ENCODE peak calls at places on chromosomes 5 and 9, in six cellular contexts. L is neuronal stem cell, G is IMR-90, Y is mesenchymal stem cell, F is H1, T is trophoblast cell. V is an unnamed sample.

GRCh38 chr9:109329274-109330258 is 8.7 kb upstream of the EPB41L4B start:
- DNase-seq in L (no peak), Y (no peak), G (peak), F (no peak), T (no peak), V (peak)

GRCh38 chr5:73853091-73853490 is 227.1 kb downstream of the ARHGEF28 start:
- DNase-seq in T (peak), Y (peak), G (peak), L (no peak), F (no peak), V (no peak)

GRCh38 chr9:2494571-2494970 is 127.0 kb upstream of the VLDLR start:
- DNase-seq in G (peak), T (peak), L (no peak), Y (peak), F (peak), V (peak)

GRCh38 chr5:1246711-1247431 is 21.7 kb downstream of the SLC6A18 start:
- DNase-seq in F (peak), Y (peak), L (peak), G (no peak), T (peak), V (peak)

GRCh38 chr9:4943346-4943745 is 41.7 kb upstream of the JAK2 start:
- DNase-seq in L (no peak), G (no peak), F (no peak), T (no peak), Y (no peak), V (no peak)

GRCh38 chr9:136140966-136141365 is 22.3 kb upstream of the TMEM250 start:
- DNase-seq in T (no peak), F (no peak), Y (no peak), G (peak), L (no peak), V (no peak)

GRCh38 chr9:105264380-105264779 is 19.9 kb downstream of the SLC44A1 start:
- DNase-seq in T (peak), Y (peak), F (no peak), G (no peak), L (no peak), V (no peak)

GRCh38 chr9:111794837-111795556 is at the start of gene SHOC1:
- DNase-seq in Y (no peak), L (no peak), T (peak), G (no peak), F (no peak), V (no peak)

GRCh38 chr9:114348906-114349482 is 19.3 kb downstream of the ORM2 start:
- DNase-seq in T (peak), G (peak), L (peak), Y (peak), F (peak), V (peak)

GRCh38 chr9:114351932-114352331 is 22.3 kb downstream of the ORM2 start:
- DNase-seq in F (no peak), T (no peak), L (no peak), G (no peak), Y (no peak), V (no peak)

GRCh38 chr9:114348261-114348905 is 18.7 kb downstream of the ORM2 start:
- DNase-seq in L (no peak), G (no peak), Y (no peak), T (no peak), F (no peak), V (no peak)

GRCh38 chr9:114350636-114351396 is 21.1 kb downstream of the ORM2 start:
- DNase-seq in G (no peak), T (no peak), F (no peak), L (no peak), Y (no peak), V (no peak)

DNA sequence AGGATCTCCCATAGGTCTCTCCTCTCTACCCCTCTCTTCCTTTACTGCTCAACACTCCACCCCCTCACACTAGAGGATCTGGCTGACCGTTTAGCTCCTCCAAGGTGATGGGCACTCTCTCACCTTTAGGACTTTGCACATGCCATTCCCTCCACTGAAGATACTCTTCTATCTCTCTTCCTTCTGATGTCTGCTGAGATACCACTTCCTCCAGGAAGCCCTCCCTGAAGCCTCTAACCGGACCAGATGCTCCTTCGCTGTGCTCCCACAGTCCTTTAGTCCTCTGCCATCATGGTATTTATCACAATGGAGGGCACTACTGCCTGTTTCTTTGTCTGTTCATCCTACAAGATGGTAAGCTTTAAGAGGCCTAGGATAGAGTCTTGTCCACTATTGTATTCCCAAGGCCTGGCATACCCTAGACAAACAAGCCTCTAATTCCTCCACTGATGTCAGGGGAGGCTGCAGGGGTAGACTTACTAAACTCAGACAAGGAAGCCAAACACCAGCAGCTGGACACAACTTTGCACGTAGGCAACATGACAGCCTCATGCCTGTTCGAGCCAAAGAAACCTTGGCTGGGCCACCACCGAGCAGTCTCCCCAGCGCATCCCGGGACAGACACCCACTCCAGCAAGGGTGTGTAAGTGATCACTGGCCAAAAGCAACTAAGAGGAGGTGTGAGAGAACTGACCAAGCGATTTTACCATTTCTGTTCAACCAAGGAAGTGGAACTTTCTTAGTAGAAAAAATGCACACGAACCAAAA is 20.2 kb downstream of the ORM2 start:
- DNase-seq in T (no peak), L (no peak), G (no peak), F (no peak), Y (no peak), V (no peak)
- H3K18ac ChIP-seq in T (no peak), L (peak), G (no peak), F (peak), Y (no peak), V (no peak)

GRCh38 chr9:94895668-94896067 is 169.2 kb downstream of the AOPEP start:
- DNase-seq in T (no peak), L (no peak), F (no peak), Y (no peak), G (no peak), V (no peak)

GRCh38 chr9:94900222-94901018 is 173.9 kb downstream of the AOPEP start:
- DNase-seq in T (peak), F (no peak), L (no peak), Y (peak), G (peak), V (peak)

GRCh38 chr9:94896512-94896911 is 170.0 kb downstream of the AOPEP start:
- DNase-seq in F (no peak), G (no peak), Y (no peak), T (no peak), L (no peak), V (no peak)

GRCh38 chr9:94901019-94901363 is 174.5 kb downstream of the AOPEP start:
- DNase-seq in F (no peak), G (no peak), Y (no peak), L (no peak), T (no peak), V (no peak)

DNA sequence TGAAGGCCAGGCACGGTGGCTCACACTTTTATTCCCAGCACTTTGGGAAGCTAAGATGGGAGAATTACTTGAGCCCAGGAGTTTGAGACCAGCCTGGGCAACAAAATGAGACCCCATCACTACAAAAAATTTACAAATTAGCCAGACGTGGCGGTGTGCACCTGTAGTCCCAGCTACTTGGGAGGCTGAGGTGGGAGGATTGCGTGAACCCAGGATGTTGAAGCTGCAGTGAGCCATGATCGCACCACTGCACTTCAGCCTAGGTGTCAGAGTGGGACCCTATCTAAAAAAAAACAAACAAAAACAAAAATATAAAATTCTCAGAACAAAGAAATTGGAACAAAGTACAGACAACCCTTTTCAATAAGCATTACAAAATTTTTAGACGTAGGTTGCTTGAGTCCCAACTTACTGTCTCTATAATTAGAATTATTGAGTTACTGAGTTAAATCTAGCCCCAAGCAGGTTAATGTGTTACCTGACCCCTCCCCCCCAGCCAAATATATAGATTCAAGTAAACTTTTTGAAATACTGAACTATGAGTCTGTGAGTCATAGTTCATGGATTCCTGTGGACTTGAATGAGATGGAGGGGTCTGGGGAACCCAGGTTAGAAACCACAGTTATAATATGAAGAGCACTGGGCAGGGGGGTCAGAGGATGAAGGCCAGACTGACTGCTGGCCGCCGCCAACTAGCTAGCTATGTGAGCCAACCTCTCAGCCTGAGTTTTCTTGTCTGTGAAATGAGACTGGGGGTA is 173.1 kb downstream of the AOPEP start:
- DNase-seq in G (no peak), F (no peak), Y (no peak), L (no peak), T (no peak), V (no peak)
- H3K14ac ChIP-seq in G (peak), F (no peak), Y (peak), L (no peak), T (no peak), V (no peak)

DNA sequence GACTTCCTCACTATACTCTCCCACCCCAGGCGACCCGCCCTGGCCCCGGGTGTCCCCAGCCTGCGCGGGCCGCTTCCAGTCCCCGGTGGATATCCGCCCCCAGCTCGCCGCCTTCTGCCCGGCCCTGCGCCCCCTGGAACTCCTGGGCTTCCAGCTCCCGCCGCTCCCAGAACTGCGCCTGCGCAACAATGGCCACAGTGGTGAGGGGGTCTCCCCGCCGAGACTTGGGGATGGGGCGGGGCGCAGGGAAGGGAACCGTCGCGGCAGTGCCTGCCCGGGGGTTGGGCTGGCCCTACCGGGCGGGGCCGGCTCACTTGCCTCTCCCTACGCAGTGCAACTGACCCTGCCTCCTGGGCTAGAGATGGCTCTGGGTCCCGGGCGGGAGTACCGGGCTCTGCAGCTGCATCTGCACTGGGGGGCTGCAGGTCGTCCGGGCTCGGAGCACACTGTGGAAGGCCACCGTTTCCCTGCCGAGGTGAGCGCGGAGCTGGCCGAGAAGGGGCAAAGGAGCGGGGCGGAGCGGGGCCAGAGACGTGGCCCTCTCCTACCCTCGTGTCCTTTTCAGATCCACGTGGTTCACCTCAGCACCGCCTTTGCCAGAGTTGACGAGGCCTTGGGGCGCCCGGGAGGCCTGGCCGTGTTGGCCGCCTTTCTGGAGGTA is 2.1 kb downstream of the CA9 start:
- DNase-seq in T (no peak), G (no peak), Y (no peak), F (no peak), L (peak), V (peak)
- H3K9ac ChIP-seq in T (peak), G (no peak), Y (peak), F (no peak), L (peak), V (peak)

GRCh38 chr9:26975728-26976707 is 19.8 kb downstream of the IFT74 start:
- DNase-seq in G (peak), T (peak), L (peak), F (peak), Y (peak), V (peak)
- H3K18ac ChIP-seq in G (peak), T (no peak), L (peak), F (peak), Y (no peak), V (peak)

DNA sequence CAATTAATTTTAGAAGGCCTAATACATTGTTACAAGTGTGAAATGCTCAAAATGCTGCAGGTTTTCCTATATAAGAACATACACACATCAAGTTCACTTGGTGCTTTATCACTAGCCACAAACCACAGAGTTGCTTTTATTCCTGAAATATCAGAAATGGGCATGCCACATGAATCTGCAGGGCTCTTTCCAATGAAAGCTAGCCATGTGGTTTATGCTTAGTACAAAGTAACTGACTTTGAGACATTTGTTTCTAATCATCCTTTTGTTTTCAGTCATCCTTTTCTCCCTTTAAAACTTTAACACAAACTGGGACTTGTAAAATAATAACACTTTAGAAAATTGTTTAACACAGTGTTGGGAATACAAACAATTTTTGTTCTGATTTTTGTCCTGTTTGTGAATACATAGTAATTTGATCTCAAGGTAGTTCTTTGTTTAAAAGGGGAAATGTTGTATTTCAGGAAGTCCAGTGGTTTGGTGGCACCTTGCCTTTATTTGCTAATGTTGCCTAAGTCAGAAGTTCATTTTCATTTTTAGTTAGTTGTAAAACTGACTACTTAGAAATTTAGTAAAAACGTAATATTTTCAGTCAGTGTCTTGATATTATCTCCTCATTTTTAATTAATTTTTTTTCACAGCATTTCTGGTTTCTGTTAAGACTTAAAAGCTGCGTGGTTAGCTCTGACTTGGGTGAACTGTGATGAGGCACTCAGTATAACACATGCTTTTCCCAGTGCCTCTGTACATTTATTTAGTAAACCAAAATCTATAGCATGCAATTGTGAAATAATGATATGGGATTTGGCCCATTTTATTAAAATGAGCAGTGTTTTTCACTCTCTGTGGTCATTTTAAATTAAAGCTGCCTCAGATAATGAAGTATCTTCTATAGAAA is 18.6 kb downstream of the PRDM6 start:
- DNase-seq in L (no peak), G (no peak), T (no peak), F (no peak), Y (no peak), V (no peak)
- H3K14ac ChIP-seq in L (no peak), G (no peak), T (no peak), F (no peak), Y (no peak), V (no peak)

GRCh38 chr5:124747770-124748686 is 1.6 kb upstream of the ZNF608 start:
- DNase-seq in G (peak), T (peak), Y (peak), F (no peak), L (no peak), V (no peak)

GRCh38 chr5:124746916-124747769 is 704 bp upstream of the ZNF608 start:
- DNase-seq in Y (peak), G (peak), L (peak), T (peak), F (no peak), V (peak)

GRCh38 chr5:124751031-124751430 is 4.6 kb upstream of the ZNF608 start:
- DNase-seq in G (no peak), F (no peak), L (no peak), T (no peak), Y (no peak), V (peak)

GRCh38 chr5:124746252-124746915 is at the start of gene ZNF608:
- DNase-seq in G (peak), T (peak), Y (peak), F (no peak), L (peak), V (no peak)

DNA sequence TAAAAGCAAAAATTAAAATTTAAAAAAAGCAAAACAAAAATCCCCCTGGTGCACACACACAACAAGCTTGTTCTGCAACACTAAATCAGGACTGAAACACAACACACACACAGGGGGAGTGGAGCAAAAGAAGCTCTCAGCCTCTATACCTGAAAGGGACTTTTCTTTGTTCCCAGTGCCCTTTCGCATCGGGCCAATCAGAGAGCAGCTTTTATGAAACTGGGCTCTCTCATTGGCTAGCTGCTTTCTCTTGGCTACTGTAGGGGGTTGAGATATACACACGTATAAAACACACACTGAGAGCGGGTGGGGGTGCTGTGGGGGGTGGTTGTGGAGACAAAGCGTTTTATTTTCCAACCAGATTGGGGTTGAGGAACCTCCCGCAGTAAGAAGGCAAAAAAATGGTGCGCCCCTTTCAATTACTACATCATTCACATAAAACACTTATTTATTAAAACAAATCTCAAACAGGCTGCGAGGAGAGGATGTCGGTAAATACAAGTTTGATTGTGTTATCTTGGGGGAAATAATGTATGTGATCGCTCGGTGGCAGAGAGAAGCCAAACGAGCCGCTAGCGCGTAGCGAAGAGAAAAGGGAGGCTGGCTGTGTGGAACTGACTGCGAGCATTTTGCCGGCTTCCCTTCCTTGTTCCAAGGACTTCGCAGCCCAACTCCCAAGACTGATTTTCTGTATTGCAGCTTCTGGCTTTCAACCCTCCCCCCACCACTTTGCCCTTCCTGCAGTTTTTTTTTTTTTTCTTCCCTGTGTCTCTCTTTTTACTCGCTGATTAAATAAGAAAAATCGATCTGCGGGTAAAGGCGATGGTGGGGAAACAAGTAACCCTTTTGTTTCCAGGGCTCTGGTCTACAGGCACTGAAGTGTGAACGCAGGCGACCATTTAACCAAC is 2.5 kb upstream of the ZNF608 start:
- DNase-seq in T (peak), Y (peak), L (peak), G (peak), F (no peak), V (peak)
- H3K9ac ChIP-seq in T (peak), Y (peak), L (no peak), G (peak), F (peak), V (peak)

DNA sequence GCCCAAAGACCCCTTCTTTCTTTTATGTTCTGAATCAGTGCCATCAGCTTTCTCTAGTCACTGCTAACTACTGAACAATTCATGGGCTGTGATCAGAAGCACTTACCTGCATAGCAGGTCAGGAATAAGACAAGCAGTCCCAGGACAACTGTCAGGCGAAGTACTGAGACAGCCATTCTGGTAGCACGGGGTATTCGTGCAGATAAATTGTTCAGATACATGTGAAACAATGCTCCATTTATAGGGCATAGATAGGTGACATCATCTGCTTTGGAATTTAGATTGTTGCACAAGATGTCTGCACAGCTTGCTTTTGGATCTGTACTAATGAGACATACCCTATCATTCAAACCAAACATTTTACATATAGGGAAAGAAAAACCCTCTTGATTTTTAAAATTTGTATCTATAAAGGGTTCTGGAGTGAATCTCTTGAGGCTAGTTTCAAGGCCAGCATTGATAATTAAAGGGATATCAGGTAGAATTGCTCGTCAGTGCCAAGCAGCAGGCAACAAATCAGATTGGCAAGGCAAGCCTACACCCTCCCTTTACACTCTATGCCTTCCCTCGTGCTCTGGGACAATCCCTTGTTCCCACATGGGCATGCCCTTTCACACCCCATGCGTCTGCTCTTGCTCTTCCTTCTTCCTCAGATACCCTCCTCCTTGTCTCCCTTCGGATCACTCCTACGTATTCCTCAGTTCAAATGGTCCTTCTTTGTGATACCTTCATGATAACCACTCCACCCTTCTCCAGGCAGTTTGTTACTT is at the start of gene C5orf46:
- DNase-seq in G (peak), L (no peak), T (peak), Y (peak), F (no peak), V (no peak)
- H3K18ac ChIP-seq in G (peak), L (no peak), T (peak), Y (no peak), F (no peak), V (no peak)